ENCODE peak calls at places on chromosomes 7 and 10, in eight cellular contexts. One of them, this sample, is unnamed.

GRCh38 chr10:26733750-26734568 is 36.5 kb downstream of the PDSS1 start:
- DNase-seq in ovary: no peak
- DNase-seq in suprapubic skin: no peak
- DNase-seq in sigmoid colon: no peak
- DNase-seq in K562: no peak
- DNase-seq in SK-N-SH: no peak
- DNase-seq in transverse colon: peak; percentile 44
- DNase-seq in stomach: peak; percentile 43
- DNase-seq in this sample: no peak

GRCh38 chr7:1665721-1666250 is 4.3 kb upstream of the ELFN1 start:
- DNase-seq in suprapubic skin: peak; percentile 57
- DNase-seq in stomach: no peak
- DNase-seq in SK-N-SH: peak; percentile 87
- DNase-seq in sigmoid colon: peak; percentile 46
- DNase-seq in transverse colon: no peak
- DNase-seq in K562: peak; percentile 70
- DNase-seq in ovary: peak; percentile 12
- DNase-seq in this sample: no peak

GRCh38 chr7:159036916-159037605 is 107.6 kb downstream of the VIPR2 start:
- DNase-seq in suprapubic skin: peak; percentile 32
- DNase-seq in sigmoid colon: peak; percentile 56
- DNase-seq in ovary: no peak
- DNase-seq in transverse colon: no peak
- DNase-seq in SK-N-SH: no peak
- DNase-seq in stomach: no peak
- DNase-seq in K562: no peak
- DNase-seq in this sample: no peak

GRCh38 chr7:115613836-115614235 is 416.7 kb downstream of the TFEC start:
- DNase-seq in stomach: no peak
- DNase-seq in SK-N-SH: no peak
- DNase-seq in sigmoid colon: no peak
- DNase-seq in suprapubic skin: no peak
- DNase-seq in K562: no peak
- DNase-seq in transverse colon: no peak
- DNase-seq in ovary: no peak
- DNase-seq in this sample: no peak

GRCh38 chr10:132627736-132628512 is 90.3 kb downstream of the INPP5A start:
- DNase-seq in transverse colon: no peak
- DNase-seq in suprapubic skin: peak; percentile 71
- DNase-seq in ovary: peak; percentile 53
- DNase-seq in K562: peak; percentile 20
- DNase-seq in SK-N-SH: peak; percentile 94
- DNase-seq in stomach: peak; percentile 47
- DNase-seq in sigmoid colon: peak; percentile 89
- DNase-seq in this sample: no peak

GRCh38 chr7:148503900-148504487 is 86.6 kb upstream of the C7orf33 start:
- DNase-seq in transverse colon: no peak
- DNase-seq in sigmoid colon: no peak
- DNase-seq in SK-N-SH: peak; percentile 48
- DNase-seq in stomach: no peak
- DNase-seq in K562: peak; percentile 27
- DNase-seq in ovary: no peak
- DNase-seq in suprapubic skin: no peak
- DNase-seq in this sample: peak; percentile 33

GRCh38 chr10:70974351-70974901 is 86.1 kb upstream of the PCBD1 start:
- DNase-seq in sigmoid colon: no peak
- DNase-seq in suprapubic skin: no peak
- DNase-seq in SK-N-SH: peak; percentile 30
- DNase-seq in K562: peak; percentile 26
- DNase-seq in ovary: no peak
- DNase-seq in transverse colon: no peak
- DNase-seq in stomach: no peak
- DNase-seq in this sample: no peak

GRCh38 chr7:96407427-96407826 is 85.5 kb upstream of the SLC25A13 start:
- DNase-seq in sigmoid colon: no peak
- DNase-seq in transverse colon: no peak
- DNase-seq in SK-N-SH: no peak
- DNase-seq in stomach: no peak
- DNase-seq in K562: no peak
- DNase-seq in suprapubic skin: no peak
- DNase-seq in ovary: no peak
- DNase-seq in this sample: no peak

GRCh38 chr7:116441534-116441933 is 58.0 kb upstream of the CAV2 start:
- DNase-seq in transverse colon: no peak
- DNase-seq in ovary: no peak
- DNase-seq in suprapubic skin: no peak
- DNase-seq in K562: no peak
- DNase-seq in SK-N-SH: no peak
- DNase-seq in stomach: no peak
- DNase-seq in sigmoid colon: no peak
- DNase-seq in this sample: no peak

GRCh38 chr10:51425431-51425830 is 274.0 kb downstream of the CSTF2T start:
- DNase-seq in SK-N-SH: peak; percentile 3
- DNase-seq in stomach: no peak
- DNase-seq in ovary: no peak
- DNase-seq in sigmoid colon: no peak
- DNase-seq in K562: no peak
- DNase-seq in transverse colon: no peak
- DNase-seq in suprapubic skin: no peak
- DNase-seq in this sample: no peak

GRCh38 chr10:46544989-46545791 is 11.3 kb downstream of the GPRIN2 start:
- DNase-seq in transverse colon: peak; percentile 18
- DNase-seq in SK-N-SH: peak; percentile 62
- DNase-seq in suprapubic skin: peak; percentile 57
- DNase-seq in stomach: peak; percentile 26
- DNase-seq in sigmoid colon: peak; percentile 55
- DNase-seq in K562: peak; percentile 75
- DNase-seq in ovary: peak; percentile 12
- DNase-seq in this sample: peak; percentile 10

GRCh38 chr7:36198854-36199266 is 45.8 kb downstream of the EEPD1 start:
- DNase-seq in transverse colon: no peak
- DNase-seq in SK-N-SH: no peak
- DNase-seq in suprapubic skin: no peak
- DNase-seq in K562: peak; percentile 19
- DNase-seq in stomach: no peak
- DNase-seq in sigmoid colon: peak; percentile 38
- DNase-seq in ovary: no peak
- DNase-seq in this sample: no peak

GRCh38 chr10:72176701-72177100 is 39.1 kb upstream of the ANAPC16 start:
- DNase-seq in sigmoid colon: no peak
- DNase-seq in SK-N-SH: no peak
- DNase-seq in ovary: no peak
- DNase-seq in stomach: no peak
- DNase-seq in transverse colon: no peak
- DNase-seq in suprapubic skin: no peak
- DNase-seq in K562: no peak
- DNase-seq in this sample: no peak

GRCh38 chr7:102073931-102074880 is 212.5 kb upstream of the SH2B2 start:
- DNase-seq in transverse colon: peak; percentile 45
- DNase-seq in K562: no peak
- DNase-seq in SK-N-SH: no peak
- DNase-seq in stomach: no peak
- DNase-seq in sigmoid colon: no peak
- DNase-seq in ovary: no peak
- DNase-seq in suprapubic skin: no peak
- DNase-seq in this sample: no peak

GRCh38 chr7:2724453-2725177 is 36.6 kb downstream of the AMZ1 start:
- DNase-seq in sigmoid colon: peak; percentile 53
- DNase-seq in K562: no peak
- DNase-seq in stomach: peak; percentile 14
- DNase-seq in transverse colon: no peak
- DNase-seq in ovary: peak; percentile 11
- DNase-seq in suprapubic skin: peak; percentile 41
- DNase-seq in SK-N-SH: no peak
- DNase-seq in this sample: no peak

GRCh38 chr7:139852482-139852845 is 23.4 kb downstream of the TBXAS1 start:
- DNase-seq in SK-N-SH: no peak
- DNase-seq in transverse colon: no peak
- DNase-seq in stomach: no peak
- DNase-seq in sigmoid colon: no peak
- DNase-seq in K562: no peak
- DNase-seq in ovary: no peak
- DNase-seq in suprapubic skin: no peak
- DNase-seq in this sample: no peak

GRCh38 chr7:80279760-80280159 is 145.1 kb downstream of the GNAI1 start:
- DNase-seq in ovary: peak; percentile 71
- DNase-seq in K562: no peak
- DNase-seq in stomach: no peak
- DNase-seq in sigmoid colon: peak; percentile 71
- DNase-seq in transverse colon: no peak
- DNase-seq in suprapubic skin: no peak
- DNase-seq in SK-N-SH: no peak
- DNase-seq in this sample: no peak

GRCh38 chr7:23012797-23013714 is 874 bp downstream of the HYCC1 start:
- DNase-seq in ovary: peak; percentile 35
- DNase-seq in stomach: no peak
- DNase-seq in K562: peak; percentile 36
- DNase-seq in suprapubic skin: peak; percentile 75
- DNase-seq in sigmoid colon: peak; percentile 76
- DNase-seq in SK-N-SH: peak; percentile 62
- DNase-seq in transverse colon: peak; percentile 15
- DNase-seq in this sample: no peak

GRCh38 chr7:151549644-151550043 is 29.9 kb upstream of the RHEB start:
- DNase-seq in K562: no peak
- DNase-seq in SK-N-SH: no peak
- DNase-seq in ovary: no peak
- DNase-seq in transverse colon: no peak
- DNase-seq in suprapubic skin: no peak
- DNase-seq in sigmoid colon: no peak
- DNase-seq in stomach: no peak
- DNase-seq in this sample: no peak

GRCh38 chr7:105806592-105807266 is 69.7 kb downstream of the ATXN7L1 start:
- DNase-seq in transverse colon: peak; percentile 24
- DNase-seq in suprapubic skin: no peak
- DNase-seq in stomach: peak; percentile 35
- DNase-seq in sigmoid colon: no peak
- DNase-seq in K562: peak; percentile 27
- DNase-seq in ovary: no peak
- DNase-seq in SK-N-SH: no peak
- DNase-seq in this sample: no peak

GRCh38 chr10:17212802-17213204 is 11.3 kb upstream of the TRDMT1 start:
- DNase-seq in K562: peak; percentile 30
- DNase-seq in stomach: no peak
- DNase-seq in suprapubic skin: no peak
- DNase-seq in sigmoid colon: no peak
- DNase-seq in ovary: no peak
- DNase-seq in transverse colon: no peak
- DNase-seq in SK-N-SH: no peak
- DNase-seq in this sample: no peak

GRCh38 chr10:17210361-17210760 is 8.9 kb upstream of the TRDMT1 start:
- DNase-seq in ovary: no peak
- DNase-seq in stomach: no peak
- DNase-seq in sigmoid colon: no peak
- DNase-seq in SK-N-SH: no peak
- DNase-seq in transverse colon: no peak
- DNase-seq in K562: no peak
- DNase-seq in suprapubic skin: no peak
- DNase-seq in this sample: no peak

GRCh38 chr10:17206210-17206709 is 4.8 kb upstream of the TRDMT1 start:
- DNase-seq in suprapubic skin: no peak
- DNase-seq in K562: no peak
- DNase-seq in stomach: no peak
- DNase-seq in sigmoid colon: no peak
- DNase-seq in transverse colon: no peak
- DNase-seq in ovary: no peak
- DNase-seq in SK-N-SH: no peak
- DNase-seq in this sample: no peak

GRCh38 chr10:17209302-17209701 is 7.8 kb upstream of the TRDMT1 start:
- DNase-seq in sigmoid colon: no peak
- DNase-seq in transverse colon: no peak
- DNase-seq in SK-N-SH: no peak
- DNase-seq in stomach: no peak
- DNase-seq in K562: no peak
- DNase-seq in suprapubic skin: no peak
- DNase-seq in ovary: no peak
- DNase-seq in this sample: no peak

GRCh38 chr10:17209931-17210330 is 8.5 kb upstream of the TRDMT1 start:
- DNase-seq in transverse colon: no peak
- DNase-seq in SK-N-SH: no peak
- DNase-seq in K562: no peak
- DNase-seq in ovary: no peak
- DNase-seq in suprapubic skin: no peak
- DNase-seq in stomach: no peak
- DNase-seq in sigmoid colon: no peak
- DNase-seq in this sample: no peak
- H3K27me3 ChIP-seq in transverse colon: no peaks in the 10 kb centered on the region
- H3K27me3 ChIP-seq in SK-N-SH: no peaks in the 10 kb centered on the region
- H3K27me3 ChIP-seq in K562: no peaks in the 10 kb centered on the region
- H3K27me3 ChIP-seq in ovary: no peaks in the 10 kb centered on the region
- H3K27me3 ChIP-seq in suprapubic skin: no peaks in the 10 kb centered on the region
- H3K27me3 ChIP-seq in stomach: no peaks in the 10 kb centered on the region
- H3K27me3 ChIP-seq in sigmoid colon: no peaks in the 10 kb centered on the region
- H3K27me3 ChIP-seq in this sample: no peaks in the 10 kb centered on the region

GRCh38 chr7:15643000-15643705 is 43.3 kb downstream of the MEOX2 start:
- DNase-seq in SK-N-SH: no peak
- DNase-seq in sigmoid colon: no peak
- DNase-seq in ovary: no peak
- DNase-seq in K562: no peak
- DNase-seq in stomach: no peak
- DNase-seq in suprapubic skin: no peak
- DNase-seq in transverse colon: no peak
- DNase-seq in this sample: no peak
- TF ChIP-seq EP300 in SK-N-SH: no peak
- TF ChIP-seq EP300 in sigmoid colon: no peak
- TF ChIP-seq EP300 in ovary: no peak
- TF ChIP-seq EP300 in K562: no peak
- TF ChIP-seq EP300 in stomach: no peak
- TF ChIP-seq EP300 in suprapubic skin: no peak
- TF ChIP-seq EP300 in transverse colon: no peak
- TF ChIP-seq EP300 in this sample: no peak

DNA sequence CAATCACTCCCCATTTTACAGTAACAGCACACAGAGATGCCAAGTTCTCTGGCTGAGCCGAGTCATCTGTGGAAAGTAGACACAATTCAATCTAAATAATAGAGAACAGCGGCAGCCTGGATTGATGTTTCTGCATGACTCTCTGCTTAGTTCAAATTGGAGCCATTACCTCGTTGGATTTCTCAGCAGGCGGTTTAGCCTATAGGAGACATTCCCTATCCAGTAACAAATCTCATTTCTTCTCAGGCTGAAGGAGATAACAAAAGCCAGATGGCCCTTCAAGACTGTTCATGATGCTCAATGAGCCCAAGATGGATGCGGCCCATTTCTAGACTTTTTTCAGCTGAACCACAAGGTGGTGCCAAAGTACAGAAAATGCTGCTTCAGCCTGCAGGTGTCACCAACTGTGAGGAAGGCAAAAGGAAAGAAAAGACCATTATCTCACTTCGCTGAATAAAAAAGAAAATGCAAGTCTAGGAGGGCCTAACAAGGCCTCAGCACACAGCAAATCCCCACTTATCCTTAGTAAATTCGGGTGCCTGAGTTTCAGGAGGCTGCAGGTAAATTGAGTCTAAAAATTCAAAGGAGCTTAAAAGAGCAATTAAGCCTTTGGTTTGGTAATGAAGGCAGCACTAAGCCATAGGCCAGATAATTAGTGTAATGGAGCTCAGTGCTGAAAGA is 83.7 kb downstream of the SLC16A9 start:
- DNase-seq in transverse colon: peak; percentile 23
- DNase-seq in SK-N-SH: peak; percentile 73
- DNase-seq in K562: peak; percentile 66
- DNase-seq in suprapubic skin: no peak
- DNase-seq in ovary: peak; percentile 52
- DNase-seq in stomach: peak; percentile 33
- DNase-seq in sigmoid colon: peak; percentile 76
- DNase-seq in this sample: peak; percentile 40
- H3K27ac ChIP-seq in transverse colon: no peak overlapping the region
- H3K27ac ChIP-seq in SK-N-SH: peak overlapping the region; percentile 86
- H3K27ac ChIP-seq in K562: no peak overlapping the region
- H3K27ac ChIP-seq in suprapubic skin: no peak overlapping the region
- H3K27ac ChIP-seq in ovary: peak overlapping the region; percentile 42
- H3K27ac ChIP-seq in stomach: peak overlapping the region; percentile 54
- H3K27ac ChIP-seq in sigmoid colon: peak overlapping the region; percentile 29
- H3K27ac ChIP-seq in this sample: no peak overlapping the region

GRCh38 chr10:124076334-124076733 is 17.1 kb downstream of the CHST15 start:
- DNase-seq in suprapubic skin: no peak
- DNase-seq in ovary: no peak
- DNase-seq in transverse colon: no peak
- DNase-seq in SK-N-SH: no peak
- DNase-seq in K562: no peak
- DNase-seq in stomach: no peak
- DNase-seq in sigmoid colon: no peak
- DNase-seq in this sample: no peak
- H3K27me3 ChIP-seq in suprapubic skin: no peaks in the 10 kb centered on the region
- H3K27me3 ChIP-seq in ovary: no peaks in the 10 kb centered on the region
- H3K27me3 ChIP-seq in transverse colon: no peaks in the 10 kb centered on the region
- H3K27me3 ChIP-seq in SK-N-SH: no peaks in the 10 kb centered on the region
- H3K27me3 ChIP-seq in K562: peaks cover 4% of the 10 kb centered on the region
- H3K27me3 ChIP-seq in stomach: no peaks in the 10 kb centered on the region
- H3K27me3 ChIP-seq in sigmoid colon: no peaks in the 10 kb centered on the region
- H3K27me3 ChIP-seq in this sample: no peaks in the 10 kb centered on the region

This sample was measured in tibial nerve.